ENCODE peak calls at places on chromosomes 7 and 10, in four cellular contexts. One of them, this sample, is unnamed.

GRCh38 chr10:114974625-114975421 is 36.8 kb downstream of the TRUB1 start:
- ATAC-seq in pancreas: no peak
- ATAC-seq in activated CD8-positive, alpha-beta T cell treated with anti-CD3 and anti-CD28 coated beads for 36 hours: no peak
- ATAC-seq in SK-N-SH treated with all-trans-retinoic acid at 6 μM for 48 hours: no peak
- ATAC-seq in this sample: no peak

GRCh38 chr7:142583424-142583823 is 165.8 kb upstream of the PRSS1 start:
- ATAC-seq in pancreas: peak
- ATAC-seq in activated CD8-positive, alpha-beta T cell treated with anti-CD3 and anti-CD28 coated beads for 36 hours: peak
- ATAC-seq in SK-N-SH treated with all-trans-retinoic acid at 6 μM for 48 hours: peak
- ATAC-seq in this sample: peak

GRCh38 chr7:27861747-27862146 is 121.8 kb downstream of the TAX1BP1 start:
- ATAC-seq in pancreas: no peak
- ATAC-seq in activated CD8-positive, alpha-beta T cell treated with anti-CD3 and anti-CD28 coated beads for 36 hours: no peak
- ATAC-seq in SK-N-SH treated with all-trans-retinoic acid at 6 μM for 48 hours: no peak
- ATAC-seq in this sample: no peak

GRCh38 chr10:128296608-128297007 is 170.4 kb upstream of the MKI67 start:
- ATAC-seq in pancreas: no peak
- ATAC-seq in activated CD8-positive, alpha-beta T cell treated with anti-CD3 and anti-CD28 coated beads for 36 hours: no peak
- ATAC-seq in SK-N-SH treated with all-trans-retinoic acid at 6 μM for 48 hours: no peak
- ATAC-seq in this sample: no peak

GRCh38 chr7:143426479-143427142 is 16.6 kb upstream of the TAS2R60 start:
- ATAC-seq in pancreas: no peak
- ATAC-seq in activated CD8-positive, alpha-beta T cell treated with anti-CD3 and anti-CD28 coated beads for 36 hours: peak
- ATAC-seq in SK-N-SH treated with all-trans-retinoic acid at 6 μM for 48 hours: no peak
- ATAC-seq in this sample: peak

GRCh38 chr10:72087969-72088878 is at the start of gene SPOCK2:
- ATAC-seq in pancreas: peak
- ATAC-seq in activated CD8-positive, alpha-beta T cell treated with anti-CD3 and anti-CD28 coated beads for 36 hours: peak
- ATAC-seq in SK-N-SH treated with all-trans-retinoic acid at 6 μM for 48 hours: peak
- ATAC-seq in this sample: peak

GRCh38 chr7:73921623-73922528 is 60.9 kb downstream of the TMEM270 start:
- ATAC-seq in pancreas: no peak
- ATAC-seq in activated CD8-positive, alpha-beta T cell treated with anti-CD3 and anti-CD28 coated beads for 36 hours: no peak
- ATAC-seq in SK-N-SH treated with all-trans-retinoic acid at 6 μM for 48 hours: no peak
- ATAC-seq in this sample: no peak

GRCh38 chr7:6248581-6248980 is 23.8 kb downstream of the CYTH3 start:
- ATAC-seq in pancreas: no peak
- ATAC-seq in activated CD8-positive, alpha-beta T cell treated with anti-CD3 and anti-CD28 coated beads for 36 hours: no peak
- ATAC-seq in SK-N-SH treated with all-trans-retinoic acid at 6 μM for 48 hours: peak
- ATAC-seq in this sample: peak

GRCh38 chr10:23088609-23089008 is 6.8 kb upstream of the MSRB2 start:
- ATAC-seq in pancreas: no peak
- ATAC-seq in activated CD8-positive, alpha-beta T cell treated with anti-CD3 and anti-CD28 coated beads for 36 hours: no peak
- ATAC-seq in SK-N-SH treated with all-trans-retinoic acid at 6 μM for 48 hours: no peak
- ATAC-seq in this sample: no peak

GRCh38 chr7:30796105-30796869 is 25.1 kb downstream of the MINDY4 start:
- ATAC-seq in pancreas: peak
- ATAC-seq in activated CD8-positive, alpha-beta T cell treated with anti-CD3 and anti-CD28 coated beads for 36 hours: peak
- ATAC-seq in SK-N-SH treated with all-trans-retinoic acid at 6 μM for 48 hours: peak
- ATAC-seq in this sample: no peak

GRCh38 chr7:101271021-101271420 is 26.1 kb upstream of the FIS1 start:
- ATAC-seq in pancreas: no peak
- ATAC-seq in activated CD8-positive, alpha-beta T cell treated with anti-CD3 and anti-CD28 coated beads for 36 hours: no peak
- ATAC-seq in SK-N-SH treated with all-trans-retinoic acid at 6 μM for 48 hours: no peak
- ATAC-seq in this sample: no peak

GRCh38 chr10:49691588-49691987 is 12.1 kb downstream of the C10orf53 start:
- ATAC-seq in pancreas: no peak
- ATAC-seq in activated CD8-positive, alpha-beta T cell treated with anti-CD3 and anti-CD28 coated beads for 36 hours: no peak
- ATAC-seq in SK-N-SH treated with all-trans-retinoic acid at 6 μM for 48 hours: no peak
- ATAC-seq in this sample: no peak

GRCh38 chr7:92057375-92057774 is 76.9 kb downstream of the CYP51A1 start:
- ATAC-seq in pancreas: peak
- ATAC-seq in activated CD8-positive, alpha-beta T cell treated with anti-CD3 and anti-CD28 coated beads for 36 hours: peak
- ATAC-seq in SK-N-SH treated with all-trans-retinoic acid at 6 μM for 48 hours: no peak
- ATAC-seq in this sample: no peak

GRCh38 chr10:91111060-91111459 is 109.4 kb upstream of the PCGF5 start:
- ATAC-seq in pancreas: no peak
- ATAC-seq in activated CD8-positive, alpha-beta T cell treated with anti-CD3 and anti-CD28 coated beads for 36 hours: no peak
- ATAC-seq in SK-N-SH treated with all-trans-retinoic acid at 6 μM for 48 hours: no peak
- ATAC-seq in this sample: no peak

GRCh38 chr7:66768865-66769832 is 28.6 kb downstream of the RABGEF1 start:
- ATAC-seq in pancreas: no peak
- ATAC-seq in activated CD8-positive, alpha-beta T cell treated with anti-CD3 and anti-CD28 coated beads for 36 hours: no peak
- ATAC-seq in SK-N-SH treated with all-trans-retinoic acid at 6 μM for 48 hours: peak
- ATAC-seq in this sample: no peak

GRCh38 chr7:130289478-130289877 is 3.5 kb upstream of the CPA4 start:
- ATAC-seq in pancreas: no peak
- ATAC-seq in activated CD8-positive, alpha-beta T cell treated with anti-CD3 and anti-CD28 coated beads for 36 hours: no peak
- ATAC-seq in SK-N-SH treated with all-trans-retinoic acid at 6 μM for 48 hours: no peak
- ATAC-seq in this sample: no peak

GRCh38 chr10:112429147-112429546 is 17.6 kb downstream of the ZDHHC6 start:
- ATAC-seq in pancreas: no peak
- ATAC-seq in activated CD8-positive, alpha-beta T cell treated with anti-CD3 and anti-CD28 coated beads for 36 hours: no peak
- ATAC-seq in SK-N-SH treated with all-trans-retinoic acid at 6 μM for 48 hours: no peak
- ATAC-seq in this sample: no peak